ENCODE peak calls at places on chromosomes 4 and X, in four cellular contexts. One of them, this sample, is unnamed.

GRCh38 chrX:73850124-73851013 is 287.4 kb downstream of the CHIC1 start:
- DNase-seq in activated T-cell treated with anti-CD3 and anti-CD28 coated beads for 1 hour: no peak
- DNase-seq in ecto neural progenitor cell: no peak
- DNase-seq in activated CD4-positive, alpha-beta T cell treated with anti-CD3 and anti-CD28 coated beads for 4 hours: no peak
- DNase-seq in this sample: no peak

GRCh38 chr4:164438321-164438720 is 315.6 kb upstream of the SMIM31 start:
- DNase-seq in activated T-cell treated with anti-CD3 and anti-CD28 coated beads for 1 hour: no peak
- DNase-seq in ecto neural progenitor cell: no peak
- DNase-seq in activated CD4-positive, alpha-beta T cell treated with anti-CD3 and anti-CD28 coated beads for 4 hours: no peak
- DNase-seq in this sample: no peak

GRCh38 chrX:47202877-47203276 is 9.2 kb downstream of the UBA1 start:
- DNase-seq in activated T-cell treated with anti-CD3 and anti-CD28 coated beads for 1 hour: no peak
- DNase-seq in ecto neural progenitor cell: no peak
- DNase-seq in activated CD4-positive, alpha-beta T cell treated with anti-CD3 and anti-CD28 coated beads for 4 hours: no peak
- DNase-seq in this sample: no peak

GRCh38 chr4:6257243-6258025 is 12.2 kb upstream of the WFS1 start:
- DNase-seq in activated T-cell treated with anti-CD3 and anti-CD28 coated beads for 1 hour: no peak
- DNase-seq in ecto neural progenitor cell: no peak
- DNase-seq in activated CD4-positive, alpha-beta T cell treated with anti-CD3 and anti-CD28 coated beads for 4 hours: no peak
- DNase-seq in this sample: no peak

GRCh38 chr4:38663021-38663800 is 788 bp upstream of the KLF3 start:
- DNase-seq in activated T-cell treated with anti-CD3 and anti-CD28 coated beads for 1 hour: no peak
- DNase-seq in ecto neural progenitor cell: peak
- DNase-seq in activated CD4-positive, alpha-beta T cell treated with anti-CD3 and anti-CD28 coated beads for 4 hours: peak
- DNase-seq in this sample: no peak

GRCh38 chr4:87875187-87875586 is 42.4 kb downstream of the MEPE start:
- DNase-seq in activated T-cell treated with anti-CD3 and anti-CD28 coated beads for 1 hour: no peak
- DNase-seq in ecto neural progenitor cell: no peak
- DNase-seq in activated CD4-positive, alpha-beta T cell treated with anti-CD3 and anti-CD28 coated beads for 4 hours: no peak
- DNase-seq in this sample: no peak

GRCh38 chrX:39815621-39816020 is 282.1 kb downstream of the BCOR start:
- DNase-seq in activated T-cell treated with anti-CD3 and anti-CD28 coated beads for 1 hour: no peak
- DNase-seq in ecto neural progenitor cell: no peak
- DNase-seq in activated CD4-positive, alpha-beta T cell treated with anti-CD3 and anti-CD28 coated beads for 4 hours: no peak
- DNase-seq in this sample: no peak

GRCh38 chr4:168637872-168638756 is 141.3 kb downstream of the PALLD start:
- DNase-seq in activated T-cell treated with anti-CD3 and anti-CD28 coated beads for 1 hour: no peak
- DNase-seq in ecto neural progenitor cell: no peak
- DNase-seq in activated CD4-positive, alpha-beta T cell treated with anti-CD3 and anti-CD28 coated beads for 4 hours: no peak
- DNase-seq in this sample: no peak

GRCh38 chr4:169664615-169665014 is 44.2 kb downstream of the CLCN3 start:
- DNase-seq in activated T-cell treated with anti-CD3 and anti-CD28 coated beads for 1 hour: no peak
- DNase-seq in ecto neural progenitor cell: no peak
- DNase-seq in activated CD4-positive, alpha-beta T cell treated with anti-CD3 and anti-CD28 coated beads for 4 hours: no peak
- DNase-seq in this sample: no peak

GRCh38 chr4:151359576-151359975 is 34.2 kb upstream of the SH3D19 start:
- DNase-seq in activated T-cell treated with anti-CD3 and anti-CD28 coated beads for 1 hour: no peak
- DNase-seq in ecto neural progenitor cell: no peak
- DNase-seq in activated CD4-positive, alpha-beta T cell treated with anti-CD3 and anti-CD28 coated beads for 4 hours: no peak
- DNase-seq in this sample: no peak

GRCh38 chr4:4961936-4962335 is 57.3 kb downstream of the CYTL1 start:
- DNase-seq in activated T-cell treated with anti-CD3 and anti-CD28 coated beads for 1 hour: no peak
- DNase-seq in ecto neural progenitor cell: no peak
- DNase-seq in activated CD4-positive, alpha-beta T cell treated with anti-CD3 and anti-CD28 coated beads for 4 hours: no peak
- DNase-seq in this sample: no peak

GRCh38 chrX:49172280-49172780 is 632 bp downstream of the PLP2 start:
- DNase-seq in activated T-cell treated with anti-CD3 and anti-CD28 coated beads for 1 hour: peak
- DNase-seq in ecto neural progenitor cell: no peak
- DNase-seq in activated CD4-positive, alpha-beta T cell treated with anti-CD3 and anti-CD28 coated beads for 4 hours: peak
- DNase-seq in this sample: peak

GRCh38 chr4:98720871-98721480 is 62.6 kb upstream of the TSPAN5 start:
- DNase-seq in activated T-cell treated with anti-CD3 and anti-CD28 coated beads for 1 hour: no peak
- DNase-seq in ecto neural progenitor cell: no peak
- DNase-seq in activated CD4-positive, alpha-beta T cell treated with anti-CD3 and anti-CD28 coated beads for 4 hours: no peak
- DNase-seq in this sample: no peak

GRCh38 chr4:5912614-5913019 is 19.7 kb upstream of the CRMP1 start:
- DNase-seq in activated T-cell treated with anti-CD3 and anti-CD28 coated beads for 1 hour: no peak
- DNase-seq in ecto neural progenitor cell: no peak
- DNase-seq in activated CD4-positive, alpha-beta T cell treated with anti-CD3 and anti-CD28 coated beads for 4 hours: no peak
- DNase-seq in this sample: no peak

GRCh38 chr4:138938371-138938699 is 77.2 kb upstream of the NOCT start:
- DNase-seq in activated T-cell treated with anti-CD3 and anti-CD28 coated beads for 1 hour: no peak
- DNase-seq in ecto neural progenitor cell: no peak
- DNase-seq in activated CD4-positive, alpha-beta T cell treated with anti-CD3 and anti-CD28 coated beads for 4 hours: no peak
- DNase-seq in this sample: no peak

GRCh38 chrX:133297284-133297683 is 79.1 kb upstream of the TFDP3 start:
- DNase-seq in activated T-cell treated with anti-CD3 and anti-CD28 coated beads for 1 hour: no peak
- DNase-seq in ecto neural progenitor cell: no peak
- DNase-seq in activated CD4-positive, alpha-beta T cell treated with anti-CD3 and anti-CD28 coated beads for 4 hours: no peak
- DNase-seq in this sample: no peak

GRCh38 chr4:125519376-125520171 is 204.8 kb downstream of the FAT4 start:
- DNase-seq in activated T-cell treated with anti-CD3 and anti-CD28 coated beads for 1 hour: no peak
- DNase-seq in ecto neural progenitor cell: no peak
- DNase-seq in activated CD4-positive, alpha-beta T cell treated with anti-CD3 and anti-CD28 coated beads for 4 hours: no peak
- DNase-seq in this sample: no peak

GRCh38 chr4:22458112-22458511 is 57.8 kb downstream of the ADGRA3 start:
- DNase-seq in activated T-cell treated with anti-CD3 and anti-CD28 coated beads for 1 hour: no peak
- DNase-seq in ecto neural progenitor cell: no peak
- DNase-seq in activated CD4-positive, alpha-beta T cell treated with anti-CD3 and anti-CD28 coated beads for 4 hours: no peak
- DNase-seq in this sample: no peak

GRCh38 chrX:10089378-10089795 is 67.4 kb upstream of the CLCN4 start:
- DNase-seq in activated T-cell treated with anti-CD3 and anti-CD28 coated beads for 1 hour: no peak
- DNase-seq in ecto neural progenitor cell: no peak
- DNase-seq in activated CD4-positive, alpha-beta T cell treated with anti-CD3 and anti-CD28 coated beads for 4 hours: no peak
- DNase-seq in this sample: no peak

GRCh38 chr4:244471-244870 is 60.8 kb downstream of the ZNF732 start:
- DNase-seq in activated T-cell treated with anti-CD3 and anti-CD28 coated beads for 1 hour: peak
- DNase-seq in ecto neural progenitor cell: no peak
- DNase-seq in activated CD4-positive, alpha-beta T cell treated with anti-CD3 and anti-CD28 coated beads for 4 hours: peak
- DNase-seq in this sample: peak

GRCh38 chrX:65644621-65645287 is 22.7 kb upstream of the MSN start:
- DNase-seq in activated T-cell treated with anti-CD3 and anti-CD28 coated beads for 1 hour: peak
- DNase-seq in ecto neural progenitor cell: no peak
- DNase-seq in activated CD4-positive, alpha-beta T cell treated with anti-CD3 and anti-CD28 coated beads for 4 hours: no peak
- DNase-seq in this sample: no peak

GRCh38 chr4:94913316-94913715 is 155.6 kb downstream of the BMPR1B start:
- DNase-seq in activated T-cell treated with anti-CD3 and anti-CD28 coated beads for 1 hour: no peak
- DNase-seq in ecto neural progenitor cell: no peak
- DNase-seq in activated CD4-positive, alpha-beta T cell treated with anti-CD3 and anti-CD28 coated beads for 4 hours: no peak
- DNase-seq in this sample: no peak

GRCh38 chrX:150933945-150934350 is 35.5 kb upstream of the CD99L2 start:
- DNase-seq in activated T-cell treated with anti-CD3 and anti-CD28 coated beads for 1 hour: no peak
- DNase-seq in ecto neural progenitor cell: no peak
- DNase-seq in activated CD4-positive, alpha-beta T cell treated with anti-CD3 and anti-CD28 coated beads for 4 hours: no peak
- DNase-seq in this sample: no peak

GRCh38 chr4:177461606-177462005 is 19.4 kb upstream of the AGA start:
- DNase-seq in activated T-cell treated with anti-CD3 and anti-CD28 coated beads for 1 hour: no peak
- DNase-seq in ecto neural progenitor cell: no peak
- DNase-seq in activated CD4-positive, alpha-beta T cell treated with anti-CD3 and anti-CD28 coated beads for 4 hours: no peak
- DNase-seq in this sample: no peak

GRCh38 chrX:103704863-103705262 is 5.8 kb upstream of the TMEM31 start:
- DNase-seq in activated T-cell treated with anti-CD3 and anti-CD28 coated beads for 1 hour: no peak
- DNase-seq in ecto neural progenitor cell: no peak
- DNase-seq in activated CD4-positive, alpha-beta T cell treated with anti-CD3 and anti-CD28 coated beads for 4 hours: no peak
- DNase-seq in this sample: no peak

GRCh38 chr4:138390286-138390685 is 148.1 kb upstream of the SLC7A11 start:
- DNase-seq in activated T-cell treated with anti-CD3 and anti-CD28 coated beads for 1 hour: no peak
- DNase-seq in ecto neural progenitor cell: no peak
- DNase-seq in activated CD4-positive, alpha-beta T cell treated with anti-CD3 and anti-CD28 coated beads for 4 hours: no peak
- DNase-seq in this sample: no peak

GRCh38 chr4:20724915-20725314 is 24.7 kb downstream of the PACRGL start:
- DNase-seq in activated T-cell treated with anti-CD3 and anti-CD28 coated beads for 1 hour: no peak
- DNase-seq in ecto neural progenitor cell: no peak
- DNase-seq in activated CD4-positive, alpha-beta T cell treated with anti-CD3 and anti-CD28 coated beads for 4 hours: no peak
- DNase-seq in this sample: no peak

GRCh38 chr4:11428701-11429571 is at the start of gene HS3ST1:
- DNase-seq in activated T-cell treated with anti-CD3 and anti-CD28 coated beads for 1 hour: no peak
- DNase-seq in ecto neural progenitor cell: peak
- DNase-seq in activated CD4-positive, alpha-beta T cell treated with anti-CD3 and anti-CD28 coated beads for 4 hours: peak
- DNase-seq in this sample: peak

GRCh38 chr4:74540193-74540592 is 95.3 kb downstream of the AREG start:
- DNase-seq in activated T-cell treated with anti-CD3 and anti-CD28 coated beads for 1 hour: no peak
- DNase-seq in ecto neural progenitor cell: no peak
- DNase-seq in activated CD4-positive, alpha-beta T cell treated with anti-CD3 and anti-CD28 coated beads for 4 hours: no peak
- DNase-seq in this sample: no peak

GRCh38 chrX:149825424-149825823 is 43.7 kb downstream of the MAGEA9 start:
- DNase-seq in activated T-cell treated with anti-CD3 and anti-CD28 coated beads for 1 hour: peak
- DNase-seq in ecto neural progenitor cell: no peak
- DNase-seq in activated CD4-positive, alpha-beta T cell treated with anti-CD3 and anti-CD28 coated beads for 4 hours: peak
- DNase-seq in this sample: no peak

This sample was measured in memory B cell.